ENCODE peak calls at places on chromosomes 16 and 17, in six cellular contexts. One of them, this sample, is unnamed.
A peak's percentile ranks its signal among the peaks of the same experiment; 100 is the strongest.

GRCh38 chr16:54938351-54939346 is 8.0 kb downstream of the IRX5 start:
- DNase-seq in endodermal cell: peak; percentile 77
- DNase-seq in tibial nerve: no peak
- DNase-seq in body of pancreas: no peak
- DNase-seq in pancreas: no peak
- DNase-seq in neural progenitor cell: peak; percentile 70
- DNase-seq in this sample: no peak

GRCh38 chr17:46995841-46996571 is 17.0 kb upstream of the RPRML start:
- DNase-seq in body of pancreas: no peak
- DNase-seq in endodermal cell: no peak
- DNase-seq in tibial nerve: no peak
- DNase-seq in pancreas: no peak
- DNase-seq in neural progenitor cell: no peak
- DNase-seq in this sample: no peak

GRCh38 chr17:47649972-47650524 is 329 bp downstream of the KPNB1 start:
- DNase-seq in neural progenitor cell: peak; percentile 79
- DNase-seq in tibial nerve: peak; percentile 30
- DNase-seq in body of pancreas: no peak
- DNase-seq in pancreas: no peak
- DNase-seq in endodermal cell: no peak
- DNase-seq in this sample: peak; percentile 74

GRCh38 chr16:49602201-49603041 is 228.8 kb downstream of the C16orf78 start:
- DNase-seq in endodermal cell: peak; percentile 48
- DNase-seq in tibial nerve: no peak
- DNase-seq in pancreas: no peak
- DNase-seq in neural progenitor cell: no peak
- DNase-seq in body of pancreas: no peak
- DNase-seq in this sample: no peak

GRCh38 chr17:80396680-80397387 is 18.1 kb upstream of the ENDOV start:
- DNase-seq in endodermal cell: peak; percentile 82
- DNase-seq in pancreas: no peak
- DNase-seq in body of pancreas: no peak
- DNase-seq in neural progenitor cell: no peak
- DNase-seq in tibial nerve: no peak
- DNase-seq in this sample: no peak

GRCh38 chr17:38608648-38609047 is 2.9 kb upstream of the SRCIN1 start:
- DNase-seq in endodermal cell: peak; percentile 77
- DNase-seq in neural progenitor cell: no peak
- DNase-seq in tibial nerve: no peak
- DNase-seq in body of pancreas: peak; percentile 83
- DNase-seq in pancreas: peak; percentile 75
- DNase-seq in this sample: no peak

GRCh38 chr16:4309102-4309832 is 6.6 kb upstream of the GLIS2 start:
- DNase-seq in endodermal cell: no peak
- DNase-seq in tibial nerve: no peak
- DNase-seq in neural progenitor cell: no peak
- DNase-seq in body of pancreas: peak; percentile 88
- DNase-seq in pancreas: no peak
- DNase-seq in this sample: no peak

GRCh38 chr16:67269766-67270165 is 9.6 kb upstream of the PLEKHG4 start:
- DNase-seq in tibial nerve: no peak
- DNase-seq in pancreas: no peak
- DNase-seq in endodermal cell: peak; percentile 65
- DNase-seq in body of pancreas: no peak
- DNase-seq in neural progenitor cell: no peak
- DNase-seq in this sample: no peak

GRCh38 chr17:17205368-17206148 is 575 bp downstream of the PLD6 start:
- DNase-seq in pancreas: peak; percentile 85
- DNase-seq in tibial nerve: peak; percentile 42
- DNase-seq in endodermal cell: no peak
- DNase-seq in body of pancreas: peak; percentile 79
- DNase-seq in neural progenitor cell: no peak
- DNase-seq in this sample: peak; percentile 67

DNA sequence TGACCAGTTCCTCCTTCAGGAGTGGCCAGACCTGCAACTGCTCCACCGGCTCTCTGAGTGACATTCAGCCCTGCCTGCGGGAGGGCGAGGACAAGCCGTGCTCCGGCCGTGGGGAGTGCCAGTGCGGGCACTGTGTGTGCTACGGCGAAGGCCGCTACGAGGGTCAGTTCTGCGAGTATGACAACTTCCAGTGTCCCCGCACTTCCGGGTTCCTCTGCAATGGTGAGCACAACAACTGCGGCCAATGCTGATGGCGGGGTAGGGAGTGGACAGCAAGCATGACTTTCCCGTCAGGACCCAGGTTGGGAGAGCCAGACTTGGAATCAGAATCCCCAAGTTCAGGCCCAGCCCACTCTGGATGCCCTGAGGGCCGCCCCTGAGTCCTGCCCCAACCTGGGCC is 12.2 kb downstream of the ITGB4 start:
- DNase-seq in tibial nerve: no peak
- DNase-seq in body of pancreas: no peak
- DNase-seq in endodermal cell: peak; percentile 42
- DNase-seq in pancreas: peak; percentile 49
- DNase-seq in neural progenitor cell: no peak
- DNase-seq in this sample: no peak
- TF ChIP-seq CTCF in tibial nerve: no peak
- TF ChIP-seq CTCF in body of pancreas: no peak
- TF ChIP-seq CTCF in endodermal cell: no peak
- TF ChIP-seq CTCF in pancreas: no peak
- TF ChIP-seq CTCF in neural progenitor cell: no peak
- TF ChIP-seq CTCF in this sample: no peak

GRCh38 chr17:41101586-41102259 is at the start of gene KRTAP4-16:
- DNase-seq in pancreas: no peak
- DNase-seq in neural progenitor cell: peak; percentile 13
- DNase-seq in tibial nerve: no peak
- DNase-seq in body of pancreas: no peak
- DNase-seq in endodermal cell: no peak
- DNase-seq in this sample: no peak

GRCh38 chr17:41100081-41100480 is 1.9 kb downstream of the KRTAP4-16 start:
- DNase-seq in tibial nerve: no peak
- DNase-seq in body of pancreas: no peak
- DNase-seq in endodermal cell: no peak
- DNase-seq in pancreas: no peak
- DNase-seq in neural progenitor cell: no peak
- DNase-seq in this sample: no peak

GRCh38 chr17:41098476-41098875 is 534 bp upstream of the KRTAP4-8 start:
- DNase-seq in pancreas: no peak
- DNase-seq in body of pancreas: no peak
- DNase-seq in neural progenitor cell: no peak
- DNase-seq in tibial nerve: no peak
- DNase-seq in endodermal cell: no peak
- DNase-seq in this sample: no peak

GRCh38 chr17:41103896-41104295 is 1.3 kb upstream of the KRTAP4-9 start:
- DNase-seq in neural progenitor cell: no peak
- DNase-seq in body of pancreas: no peak
- DNase-seq in tibial nerve: no peak
- DNase-seq in pancreas: no peak
- DNase-seq in endodermal cell: no peak
- DNase-seq in this sample: no peak

DNA sequence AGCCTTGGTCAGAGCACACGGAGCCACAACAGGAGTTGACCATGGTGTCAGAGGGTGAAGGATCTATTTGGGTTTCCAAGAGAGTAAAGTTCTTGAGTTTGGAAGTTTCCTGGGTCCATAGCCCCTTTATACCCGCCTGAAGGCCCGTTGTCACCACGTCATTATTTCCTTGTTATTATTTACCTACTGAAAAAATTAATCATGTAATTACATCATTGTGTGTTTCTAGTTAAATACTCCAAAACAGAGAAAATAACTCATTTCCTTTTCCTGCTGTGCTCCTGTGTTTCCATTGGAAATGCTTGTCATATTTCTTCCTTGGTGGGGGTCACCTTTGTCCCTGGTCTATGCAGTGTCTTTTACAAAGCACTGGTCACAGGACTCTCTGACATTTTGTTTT is at the start of gene KRTAP4-8:
- DNase-seq in pancreas: no peak
- DNase-seq in endodermal cell: no peak
- DNase-seq in neural progenitor cell: no peak
- DNase-seq in tibial nerve: no peak
- DNase-seq in body of pancreas: no peak
- DNase-seq in this sample: no peak
- H3K27ac ChIP-seq in pancreas: no peak within 1 kb of the TSS
- H3K27ac ChIP-seq in endodermal cell: no peak within 1 kb of the TSS
- H3K27ac ChIP-seq in neural progenitor cell: no peak within 1 kb of the TSS
- H3K27ac ChIP-seq in tibial nerve: no peak within 1 kb of the TSS
- H3K27ac ChIP-seq in body of pancreas: no peak within 1 kb of the TSS
- H3K27ac ChIP-seq in this sample: no peak within 1 kb of the TSS

DNA sequence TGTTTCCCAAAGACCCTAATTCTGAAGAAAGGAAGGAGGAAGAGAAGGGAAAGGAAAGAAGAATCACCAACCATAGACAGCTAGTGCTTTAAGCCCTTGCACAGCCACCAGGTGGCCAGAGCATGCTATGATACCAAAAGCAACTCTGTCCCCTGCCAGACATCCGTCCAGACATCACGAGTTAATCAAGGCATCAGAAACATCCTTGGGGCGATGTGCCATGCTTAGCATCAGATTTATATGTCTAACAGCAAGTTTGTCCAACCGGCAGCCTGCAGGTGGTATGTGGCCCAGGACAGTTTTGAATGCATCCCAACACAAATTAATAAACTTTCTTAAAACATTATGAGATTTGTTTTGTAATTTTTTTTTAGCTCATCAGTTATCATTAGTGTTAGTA is 2.9 kb upstream of the CRYBA1 start:
- DNase-seq in endodermal cell: peak; percentile 71
- DNase-seq in pancreas: no peak
- DNase-seq in body of pancreas: peak; percentile 23
- DNase-seq in neural progenitor cell: peak; percentile 46
- DNase-seq in tibial nerve: no peak
- DNase-seq in this sample: no peak
- TF ChIP-seq CTCF in endodermal cell: peak; percentile 74
- TF ChIP-seq CTCF in pancreas: no peak
- TF ChIP-seq CTCF in body of pancreas: no peak
- TF ChIP-seq CTCF in neural progenitor cell: peak; percentile 50
- TF ChIP-seq CTCF in tibial nerve: no peak
- TF ChIP-seq CTCF in this sample: no peak

GRCh38 chr17:20158580-20158979 is 149.4 kb downstream of the SPECC1 start:
- DNase-seq in endodermal cell: no peak
- DNase-seq in tibial nerve: no peak
- DNase-seq in pancreas: no peak
- DNase-seq in body of pancreas: no peak
- DNase-seq in neural progenitor cell: no peak
- DNase-seq in this sample: no peak
- H3K27ac ChIP-seq in endodermal cell: no peak overlapping the region
- H3K27ac ChIP-seq in tibial nerve: no peak overlapping the region
- H3K27ac ChIP-seq in pancreas: no peak overlapping the region
- H3K27ac ChIP-seq in body of pancreas: no peak overlapping the region
- H3K27ac ChIP-seq in neural progenitor cell: no peak overlapping the region
- H3K27ac ChIP-seq in this sample: no peak overlapping the region

DNA sequence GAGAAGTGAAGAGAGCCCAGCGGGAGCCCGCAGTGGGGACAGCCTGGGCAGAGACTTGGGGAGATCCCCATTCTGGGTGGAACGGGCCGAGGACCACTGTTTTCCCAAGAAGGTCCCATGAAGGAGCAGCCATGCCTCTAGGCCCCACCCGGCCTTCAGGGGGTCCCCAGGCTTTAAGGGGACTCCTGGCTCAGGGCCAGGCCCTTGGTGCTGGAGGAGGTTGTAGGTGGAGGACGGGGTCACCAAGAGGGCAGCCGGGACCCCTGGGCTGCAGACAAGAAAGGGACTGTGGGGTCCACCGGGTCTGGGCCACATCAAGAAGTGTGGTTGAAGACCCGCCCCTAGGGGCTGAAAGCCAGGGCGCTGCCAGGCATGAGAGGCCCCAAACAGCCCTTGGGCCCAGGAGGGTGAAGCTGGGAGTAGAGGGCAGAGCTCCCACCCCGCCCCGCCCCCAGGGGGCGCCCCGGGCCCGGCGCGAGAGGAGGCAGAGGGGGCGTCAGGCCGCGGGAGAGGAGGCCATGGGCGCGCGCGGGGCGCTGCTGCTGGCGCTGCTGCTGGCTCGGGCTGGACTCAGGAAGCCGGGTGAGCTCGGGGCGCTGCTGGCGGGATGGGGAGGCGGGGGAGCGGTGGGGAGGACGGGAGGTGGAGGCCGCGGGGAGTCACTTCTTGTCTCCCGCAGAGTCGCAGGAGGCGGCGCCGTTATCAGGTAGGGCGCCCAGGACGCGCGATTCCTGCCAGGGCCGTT is at the start of gene PRSS21:
- DNase-seq in endodermal cell: peak; percentile 69
- DNase-seq in neural progenitor cell: no peak
- DNase-seq in tibial nerve: no peak
- DNase-seq in body of pancreas: peak; percentile 27
- DNase-seq in pancreas: peak; percentile 61
- DNase-seq in this sample: no peak
- TF ChIP-seq CTCF in endodermal cell: peak; percentile 52
- TF ChIP-seq CTCF in neural progenitor cell: peak; percentile 18
- TF ChIP-seq CTCF in tibial nerve: no peak
- TF ChIP-seq CTCF in body of pancreas: peak; percentile 11
- TF ChIP-seq CTCF in pancreas: no peak
- TF ChIP-seq CTCF in this sample: peak; percentile 19

DNA sequence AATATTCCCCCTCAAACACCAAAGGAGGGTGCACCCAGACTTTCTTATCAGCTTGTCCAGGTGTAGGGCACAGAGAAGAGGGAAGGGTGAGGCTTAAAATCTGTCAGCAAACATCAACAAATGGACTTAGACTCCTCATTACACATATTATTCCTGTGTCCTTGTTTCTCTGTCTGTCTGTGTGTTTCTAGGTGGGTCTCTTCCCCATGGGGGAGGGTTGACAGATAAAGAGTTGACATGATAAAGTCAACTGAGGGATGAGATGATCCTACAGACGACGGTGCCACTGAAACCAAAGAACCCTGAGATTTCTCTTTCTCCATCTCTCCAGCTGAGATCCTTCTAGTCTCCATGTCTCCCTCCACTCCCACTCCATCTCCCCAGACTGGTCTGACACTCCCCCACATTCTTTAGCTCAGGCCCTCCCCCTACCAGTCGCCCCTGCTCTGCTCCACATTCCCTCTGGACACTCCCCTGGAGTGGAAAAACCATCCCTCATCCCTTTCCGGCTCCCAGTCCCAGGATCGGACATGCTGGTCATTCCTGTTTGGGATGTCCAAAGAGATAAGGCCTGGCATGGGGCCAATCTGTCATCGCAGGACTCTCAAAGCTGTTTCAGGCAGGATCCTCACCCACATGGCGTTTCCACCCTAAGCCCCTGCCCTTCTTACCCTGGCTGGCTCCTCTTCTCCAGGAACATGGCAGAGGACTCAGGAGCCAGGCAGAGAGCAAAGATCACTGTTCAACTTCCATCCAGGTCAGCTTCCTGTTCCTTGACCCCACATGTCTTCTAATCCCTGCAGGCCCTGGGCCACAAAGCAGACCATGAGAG is 2.9 kb upstream of the ITGA3 start:
- DNase-seq in endodermal cell: no peak
- DNase-seq in neural progenitor cell: no peak
- DNase-seq in pancreas: no peak
- DNase-seq in body of pancreas: peak; percentile 53
- DNase-seq in tibial nerve: no peak
- DNase-seq in this sample: no peak
- H3K27ac ChIP-seq in endodermal cell: no peak overlapping the region
- H3K27ac ChIP-seq in neural progenitor cell: no peak overlapping the region
- H3K27ac ChIP-seq in pancreas: peak overlapping the region; percentile 63
- H3K27ac ChIP-seq in body of pancreas: peak overlapping the region; percentile 54
- H3K27ac ChIP-seq in tibial nerve: no peak overlapping the region
- H3K27ac ChIP-seq in this sample: peak overlapping the region; percentile 23

This sample was measured in Peyer's patch.